ENCODE peak calls at places on chromosome 7, in four cellular contexts. One of them, this sample, is unnamed.

GRCh38 chr7:31603076-31603475 is 83.9 kb upstream of the PPP1R17 start:
- DNase-seq in cardiac fibroblast: no peak
- DNase-seq in lower lobe of right lung: no peak
- DNase-seq in A549: no peak
- DNase-seq in this sample: no peak

GRCh38 chr7:44323381-44324203 is 1.8 kb downstream of the CAMK2B start:
- DNase-seq in cardiac fibroblast: no peak
- DNase-seq in lower lobe of right lung: no peak
- DNase-seq in A549: no peak
- DNase-seq in this sample: no peak

GRCh38 chr7:11665381-11665780 is 166.6 kb downstream of the THSD7A start:
- DNase-seq in A549: peak
- DNase-seq in cardiac fibroblast: no peak
- DNase-seq in lower lobe of right lung: no peak
- DNase-seq in this sample: peak

GRCh38 chr7:36670585-36671431 is 53.5 kb downstream of the AOAH start:
- DNase-seq in lower lobe of right lung: peak
- DNase-seq in cardiac fibroblast: peak
- DNase-seq in A549: peak
- DNase-seq in this sample: peak

GRCh38 chr7:88243345-88243909 is 23.6 kb upstream of the SRI start:
- DNase-seq in lower lobe of right lung: no peak
- DNase-seq in cardiac fibroblast: peak
- DNase-seq in A549: peak
- DNase-seq in this sample: peak

GRCh38 chr7:75757298-75757676 is 14.7 kb downstream of the CCL26 start:
- DNase-seq in lower lobe of right lung: no peak
- DNase-seq in A549: no peak
- DNase-seq in cardiac fibroblast: no peak
- DNase-seq in this sample: no peak

GRCh38 chr7:2760098-2760889 is 72.3 kb downstream of the AMZ1 start:
- DNase-seq in A549: peak
- DNase-seq in cardiac fibroblast: peak
- DNase-seq in lower lobe of right lung: peak
- DNase-seq in this sample: peak

GRCh38 chr7:36313607-36314006 is 76.1 kb upstream of the ANLN start:
- DNase-seq in cardiac fibroblast: no peak
- DNase-seq in A549: no peak
- DNase-seq in lower lobe of right lung: no peak
- DNase-seq in this sample: no peak

GRCh38 chr7:151187409-151188251 is 580 bp upstream of the ASB10 start:
- DNase-seq in cardiac fibroblast: no peak
- DNase-seq in lower lobe of right lung: no peak
- DNase-seq in A549: no peak
- DNase-seq in this sample: no peak

GRCh38 chr7:2719007-2719406 is 31.0 kb downstream of the AMZ1 start:
- DNase-seq in cardiac fibroblast: no peak
- DNase-seq in lower lobe of right lung: no peak
- DNase-seq in A549: peak
- DNase-seq in this sample: no peak

GRCh38 chr7:4634166-4634565 is 47.9 kb upstream of the FOXK1 start:
- DNase-seq in lower lobe of right lung: no peak
- DNase-seq in A549: peak
- DNase-seq in cardiac fibroblast: peak
- DNase-seq in this sample: peak

GRCh38 chr7:35705932-35706461 is 11.1 kb upstream of the HERPUD2 start:
- DNase-seq in cardiac fibroblast: peak
- DNase-seq in A549: no peak
- DNase-seq in lower lobe of right lung: no peak
- DNase-seq in this sample: peak

GRCh38 chr7:50594136-50594535 is 28.9 kb upstream of the DDC start:
- DNase-seq in cardiac fibroblast: no peak
- DNase-seq in A549: no peak
- DNase-seq in lower lobe of right lung: no peak
- DNase-seq in this sample: no peak

GRCh38 chr7:157927313-157927925 is 590.6 kb downstream of the DNAJB6 start:
- DNase-seq in lower lobe of right lung: no peak
- DNase-seq in cardiac fibroblast: no peak
- DNase-seq in A549: no peak
- DNase-seq in this sample: no peak

GRCh38 chr7:141074162-141074989 is 512 bp downstream of the TMEM178B start:
- DNase-seq in cardiac fibroblast: no peak
- DNase-seq in lower lobe of right lung: no peak
- DNase-seq in A549: peak
- DNase-seq in this sample: peak

GRCh38 chr7:142853739-142854504 is 954 bp upstream of the EPHB6 start:
- DNase-seq in A549: peak
- DNase-seq in cardiac fibroblast: peak
- DNase-seq in lower lobe of right lung: peak
- DNase-seq in this sample: peak

GRCh38 chr7:102996957-102997356 is 77.6 kb downstream of the FBXL13 start:
- DNase-seq in cardiac fibroblast: no peak
- DNase-seq in lower lobe of right lung: no peak
- DNase-seq in A549: no peak
- DNase-seq in this sample: no peak

GRCh38 chr7:51040777-51041176 is 258.1 kb upstream of the GRB10 start:
- DNase-seq in lower lobe of right lung: no peak
- DNase-seq in A549: no peak
- DNase-seq in cardiac fibroblast: no peak
- DNase-seq in this sample: no peak

GRCh38 chr7:31778296-31778695 is 91.3 kb downstream of the PPP1R17 start:
- DNase-seq in cardiac fibroblast: no peak
- DNase-seq in A549: no peak
- DNase-seq in lower lobe of right lung: no peak
- DNase-seq in this sample: no peak

GRCh38 chr7:5296627-5297226 is 14.0 kb downstream of the SLC29A4 start:
- DNase-seq in cardiac fibroblast: no peak
- DNase-seq in A549: no peak
- DNase-seq in lower lobe of right lung: peak
- DNase-seq in this sample: no peak

GRCh38 chr7:134946260-134946659 is 40.0 kb upstream of the AGBL3 start:
- DNase-seq in A549: no peak
- DNase-seq in lower lobe of right lung: no peak
- DNase-seq in cardiac fibroblast: peak
- DNase-seq in this sample: peak

GRCh38 chr7:97004237-97004930 is 969 bp upstream of the DLX6 start:
- DNase-seq in A549: no peak
- DNase-seq in cardiac fibroblast: no peak
- DNase-seq in lower lobe of right lung: no peak
- DNase-seq in this sample: no peak

GRCh38 chr7:936131-937054 is 18.1 kb downstream of the ADAP1 start:
- DNase-seq in A549: peak
- DNase-seq in lower lobe of right lung: peak
- DNase-seq in cardiac fibroblast: no peak
- DNase-seq in this sample: no peak

GRCh38 chr7:79619216-79619615 is 165.7 kb upstream of the MAGI2 start:
- DNase-seq in A549: no peak
- DNase-seq in lower lobe of right lung: no peak
- DNase-seq in cardiac fibroblast: no peak
- DNase-seq in this sample: no peak

GRCh38 chr7:100088095-100088620 is 611 bp upstream of the COPS6 start:
- DNase-seq in lower lobe of right lung: no peak
- DNase-seq in cardiac fibroblast: no peak
- DNase-seq in A549: no peak
- DNase-seq in this sample: no peak

GRCh38 chr7:104791065-104791464 is 222.9 kb upstream of the KMT2E start:
- DNase-seq in cardiac fibroblast: peak
- DNase-seq in A549: peak
- DNase-seq in lower lobe of right lung: no peak
- DNase-seq in this sample: no peak

GRCh38 chr7:44970521-44971051 is 8.2 kb downstream of the MYO1G start:
- DNase-seq in A549: no peak
- DNase-seq in cardiac fibroblast: no peak
- DNase-seq in lower lobe of right lung: no peak
- DNase-seq in this sample: no peak

GRCh38 chr7:68146970-68147369 is 1150.3 kb downstream of the TYW1 start:
- DNase-seq in cardiac fibroblast: no peak
- DNase-seq in A549: no peak
- DNase-seq in lower lobe of right lung: no peak
- DNase-seq in this sample: no peak

GRCh38 chr7:73683056-73683915 is at the start of the genes BUD23 and DNAJC30:
- DNase-seq in cardiac fibroblast: peak
- DNase-seq in lower lobe of right lung: peak
- DNase-seq in A549: peak
- DNase-seq in this sample: peak
- TF ChIP-seq CTCF in cardiac fibroblast: no peak
- TF ChIP-seq CTCF in lower lobe of right lung: peak
- TF ChIP-seq CTCF in A549: no peak
- TF ChIP-seq CTCF in this sample: no peak

GRCh38 chr7:33928986-33929385 is 23.6 kb downstream of the BMPER start:
- DNase-seq in lower lobe of right lung: no peak
- DNase-seq in cardiac fibroblast: no peak
- DNase-seq in A549: no peak
- DNase-seq in this sample: no peak

GRCh38 chr7:33932221-33932620 is 26.9 kb downstream of the BMPER start:
- DNase-seq in lower lobe of right lung: no peak
- DNase-seq in A549: no peak
- DNase-seq in cardiac fibroblast: no peak
- DNase-seq in this sample: no peak

GRCh38 chr7:33937871-33938270 is 32.5 kb downstream of the BMPER start:
- DNase-seq in lower lobe of right lung: no peak
- DNase-seq in cardiac fibroblast: no peak
- DNase-seq in A549: no peak
- DNase-seq in this sample: no peak

GRCh38 chr7:33933611-33934281 is 28.4 kb downstream of the BMPER start:
- DNase-seq in cardiac fibroblast: peak
- DNase-seq in lower lobe of right lung: no peak
- DNase-seq in A549: peak
- DNase-seq in this sample: peak

GRCh38 chr7:33932832-33933468 is 27.6 kb downstream of the BMPER start:
- DNase-seq in cardiac fibroblast: peak
- DNase-seq in lower lobe of right lung: peak
- DNase-seq in A549: peak
- DNase-seq in this sample: peak
- H3K4me3 ChIP-seq in cardiac fibroblast: peak
- H3K4me3 ChIP-seq in lower lobe of right lung: peak
- H3K4me3 ChIP-seq in A549: no peak
- H3K4me3 ChIP-seq in this sample: peak

DNA sequence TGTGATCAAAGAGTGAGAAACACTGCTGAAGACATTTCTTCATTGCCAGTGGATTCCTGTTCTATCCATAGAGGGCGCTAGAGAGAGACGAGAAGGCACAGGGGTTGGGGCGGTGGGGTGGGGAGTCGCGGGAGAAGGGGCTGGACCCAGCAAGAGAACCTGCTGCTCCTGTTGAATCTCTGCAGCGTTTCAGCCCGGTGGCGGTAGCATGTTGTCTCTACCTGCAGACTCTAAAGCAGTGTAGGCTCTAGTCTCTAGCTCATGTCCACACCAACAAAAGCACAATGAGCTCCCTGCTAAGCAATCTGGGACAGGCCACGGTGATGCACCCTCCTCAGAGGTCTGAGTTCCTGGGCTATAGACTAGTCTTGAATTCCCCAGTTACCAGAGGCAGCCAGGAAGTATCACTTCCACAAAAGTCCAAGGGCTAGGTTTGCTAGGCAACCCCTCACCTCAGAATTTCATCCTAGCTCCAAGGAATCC is 167.7 kb downstream of the DGKB start:
- DNase-seq in cardiac fibroblast: no peak
- DNase-seq in A549: no peak
- DNase-seq in lower lobe of right lung: no peak
- DNase-seq in this sample: no peak
- TF ChIP-seq CTCF in cardiac fibroblast: peak
- TF ChIP-seq CTCF in A549: no peak
- TF ChIP-seq CTCF in lower lobe of right lung: no peak
- TF ChIP-seq CTCF in this sample: no peak

GRCh38 chr7:24366901-24367300 is 82.9 kb downstream of the NPY start:
- DNase-seq in cardiac fibroblast: no peak
- DNase-seq in A549: no peak
- DNase-seq in lower lobe of right lung: no peak
- DNase-seq in this sample: no peak
- H3K4me3 ChIP-seq in cardiac fibroblast: no peak
- H3K4me3 ChIP-seq in A549: no peak
- H3K4me3 ChIP-seq in lower lobe of right lung: no peak
- H3K4me3 ChIP-seq in this sample: no peak

GRCh38 chr7:8035647-8036518 is 67.3 kb downstream of the GLCCI1 start:
- DNase-seq in cardiac fibroblast: peak
- DNase-seq in lower lobe of right lung: no peak
- DNase-seq in A549: peak
- DNase-seq in this sample: peak
- TF ChIP-seq CTCF in cardiac fibroblast: peak
- TF ChIP-seq CTCF in lower lobe of right lung: peak
- TF ChIP-seq CTCF in A549: peak
- TF ChIP-seq CTCF in this sample: peak

GRCh38 chr7:38002689-38003088 is 82.2 kb downstream of the EPDR1 start:
- DNase-seq in A549: no peak
- DNase-seq in lower lobe of right lung: no peak
- DNase-seq in cardiac fibroblast: no peak
- DNase-seq in this sample: no peak

GRCh38 chr7:38007096-38007495 is 86.7 kb downstream of the EPDR1 start:
- DNase-seq in lower lobe of right lung: no peak
- DNase-seq in cardiac fibroblast: no peak
- DNase-seq in A549: no peak
- DNase-seq in this sample: no peak

DNA sequence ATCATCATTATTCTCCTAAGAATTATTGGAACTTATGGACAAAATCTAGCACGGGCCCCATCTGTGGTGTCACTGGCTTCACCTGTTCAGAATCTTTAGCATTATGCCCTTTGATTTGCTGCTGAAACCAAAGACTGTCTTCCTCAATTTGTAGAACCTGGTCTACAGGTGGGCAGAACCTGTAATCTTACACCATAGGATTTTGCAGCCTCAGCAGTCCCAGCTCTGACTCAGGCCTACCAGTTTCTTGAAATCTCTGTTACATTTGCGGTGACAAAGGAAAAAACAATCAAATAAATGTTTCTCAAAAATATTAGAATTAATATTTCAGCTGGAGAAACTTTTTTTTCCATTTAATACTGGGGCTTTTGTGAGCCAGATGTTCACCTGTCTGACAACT is 86.1 kb downstream of the EPDR1 start:
- DNase-seq in cardiac fibroblast: no peak
- DNase-seq in A549: no peak
- DNase-seq in lower lobe of right lung: no peak
- DNase-seq in this sample: no peak
- H3K4me3 ChIP-seq in cardiac fibroblast: no peak
- H3K4me3 ChIP-seq in A549: no peak
- H3K4me3 ChIP-seq in lower lobe of right lung: no peak
- H3K4me3 ChIP-seq in this sample: no peak

This sample was measured in fibroblast of villous mesenchyme.